ENCODE peak calls at places on chromosomes 1 and 21, in nine cellular contexts. C, M, S, X, Y, T, V, B and L are unnamed samples. For H3K4me1, the result is how much of the 10 kb centered on the place peaks cover.

GRCh38 chr1:51973587-51974474 is 16.7 kb downstream of the RAB3B start:
- DNase-seq in C (no peak), M (no peak), S (no peak), X (no peak), Y (no peak), T (no peak), V (no peak), B (no peak), L (no peak)

GRCh38 chr1:89758127-89758526 is 62.7 kb upstream of the LRRC8D start:
- DNase-seq in C (no peak), M (no peak), S (no peak), X (no peak), Y (no peak), T (no peak), V (no peak), B (no peak), L (no peak)

GRCh38 chr21:37128069-37128468 is 55.0 kb downstream of the TTC3 start:
- DNase-seq in C (peak), M (no peak), S (no peak), X (no peak), Y (no peak), T (peak), V (no peak), B (no peak), L (no peak)

GRCh38 chr1:38608202-38608864 is 251.2 kb downstream of the RRAGC start:
- DNase-seq in C (no peak), M (peak), S (peak), X (no peak), Y (no peak), T (no peak), V (no peak), B (no peak), L (no peak)

GRCh38 chr1:1137256-1138045 is 21.6 kb upstream of the C1orf159 start:
- DNase-seq in C (no peak), M (no peak), S (no peak), X (no peak), Y (no peak), T (no peak), V (no peak), B (no peak), L (no peak)

GRCh38 chr1:7710859-7711258 is 60.2 kb upstream of the VAMP3 start:
- DNase-seq in C (no peak), M (no peak), S (no peak), X (no peak), Y (no peak), T (no peak), V (no peak), B (no peak), L (no peak)

GRCh38 chr21:25563399-25564116 is 43.7 kb downstream of the MRPL39 start:
- DNase-seq in C (no peak), M (no peak), S (no peak), X (no peak), Y (no peak), T (no peak), V (no peak), B (no peak), L (no peak)

GRCh38 chr1:119675349-119676343 is 27.6 kb upstream of the ZNF697 start:
- DNase-seq in C (peak), M (peak), S (peak), X (peak), Y (peak), T (peak), V (peak), B (peak), L (peak)

GRCh38 chr1:111030590-111030989 is 66.9 kb upstream of the LRIF1 start:
- DNase-seq in C (peak), M (peak), S (peak), X (peak), Y (no peak), T (peak), V (peak), B (no peak), L (peak)

GRCh38 chr21:27219068-27219467 is 252.2 kb upstream of the ADAMTS5 start:
- DNase-seq in C (no peak), M (no peak), S (no peak), X (no peak), Y (no peak), T (peak), V (no peak), B (no peak), L (peak)

DNA sequence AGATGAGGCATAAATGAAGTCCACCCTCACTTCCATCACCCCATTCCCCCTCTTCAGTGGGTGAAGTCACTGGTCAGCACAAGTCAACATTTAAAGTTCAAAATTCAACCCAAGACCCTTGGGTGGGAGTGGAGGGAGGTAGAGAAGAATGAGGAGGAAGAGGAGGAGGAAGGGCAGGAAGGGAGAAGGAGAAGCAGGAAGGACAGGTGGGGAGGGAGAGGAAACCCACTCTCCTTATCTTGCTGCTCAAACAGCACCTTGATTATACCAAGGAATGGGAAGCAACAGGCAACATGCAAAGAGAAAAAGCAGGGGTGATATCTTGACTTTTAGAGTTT is 4.0 kb upstream of the BTG2 start:
- DNase-seq in C (no peak), M (no peak), S (no peak), X (no peak), Y (no peak), T (no peak), V (no peak), B (no peak), L (no peak)
- H3K27ac ChIP-seq in C (no peak), M (no peak), S (no peak), X (no peak), Y (no peak), T (no peak), V (no peak), B (no peak), L (no peak)

GRCh38 chr1:167638064-167638463 is 8.0 kb downstream of the RCSD1 start:
- DNase-seq in C (no peak), M (no peak), S (no peak), X (no peak), Y (no peak), T (peak), V (no peak), B (no peak), L (no peak)

GRCh38 chr1:167634435-167634834 is 4.4 kb downstream of the RCSD1 start:
- DNase-seq in C (no peak), M (no peak), S (no peak), X (no peak), Y (no peak), T (no peak), V (no peak), B (no peak), L (no peak)

GRCh38 chr1:167633258-167633944 is 3.4 kb downstream of the RCSD1 start:
- DNase-seq in C (no peak), M (no peak), S (no peak), X (no peak), Y (no peak), T (no peak), V (no peak), B (no peak), L (no peak)

GRCh38 chr1:167635941-167636340 is 5.9 kb downstream of the RCSD1 start:
- DNase-seq in C (no peak), M (no peak), S (no peak), X (no peak), Y (no peak), T (no peak), V (no peak), B (no peak), L (no peak)

DNA sequence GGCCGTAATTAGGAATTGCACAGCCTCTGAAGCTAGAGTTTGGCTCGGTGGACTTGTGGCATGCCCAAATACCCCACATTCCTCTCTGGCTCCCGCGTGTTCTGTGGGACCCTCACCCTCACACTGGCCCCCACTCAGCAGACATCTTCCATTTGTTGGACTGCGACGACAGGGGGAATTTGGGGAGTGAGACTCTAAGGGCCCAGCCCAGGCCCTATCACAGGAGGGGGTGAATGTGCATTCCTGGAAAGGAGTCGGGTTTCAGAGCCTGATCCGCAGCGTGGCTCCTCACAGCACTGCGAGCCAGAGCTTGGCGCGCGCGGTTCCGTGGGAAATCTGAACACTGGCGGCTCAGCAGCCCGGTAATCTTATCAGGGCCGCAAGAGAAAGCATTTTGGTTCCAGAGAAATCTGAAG is 5.2 kb downstream of the RCSD1 start:
- DNase-seq in C (no peak), M (peak), S (peak), X (no peak), Y (peak), T (no peak), V (no peak), B (peak), L (no peak)
- H3K4me1 ChIP-seq in C (under half), M (under half), S (under half), X (under half), Y (half or more), T (under half), V (under half), B (half or more), L (under half)

DNA sequence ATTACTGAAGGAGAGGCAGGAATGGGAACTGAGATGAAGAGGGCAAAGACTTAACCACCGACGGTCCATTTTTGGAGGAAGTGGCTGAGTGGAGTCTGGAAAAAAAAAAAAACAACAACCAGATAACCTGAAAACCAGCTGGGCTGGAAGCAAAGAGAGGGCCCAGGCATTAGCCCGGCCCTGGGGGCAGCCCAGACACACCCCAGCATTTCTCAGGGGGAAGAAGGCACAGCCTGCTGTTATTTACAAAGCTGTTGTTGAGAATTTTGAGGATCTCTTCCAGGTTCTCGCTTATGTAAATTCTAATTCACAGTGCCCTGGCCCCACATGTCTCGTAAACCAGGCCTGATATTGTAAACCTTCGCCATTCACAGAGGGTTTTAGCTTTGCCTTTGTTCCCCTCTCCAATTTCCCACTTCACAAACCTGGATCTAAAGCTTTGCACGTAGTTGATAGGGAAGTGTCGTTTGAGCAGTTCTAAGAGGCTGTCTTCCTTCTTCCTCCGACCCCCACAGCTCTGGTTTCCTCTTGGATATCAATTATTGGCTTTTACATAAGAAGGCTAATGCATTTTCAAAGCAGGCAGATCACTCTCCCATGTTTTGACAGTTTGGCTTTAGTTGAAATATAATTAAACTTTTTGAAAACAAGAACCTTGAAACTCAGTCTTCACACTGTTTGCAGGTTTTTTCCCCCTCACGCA is 161.8 kb upstream of the IRF2BP2 start:
- DNase-seq in C (peak), M (peak), S (no peak), X (no peak), Y (no peak), T (no peak), V (no peak), B (no peak), L (no peak)
- H3K27ac ChIP-seq in C (peak), M (peak), S (peak), X (peak), Y (peak), T (peak), V (peak), B (peak), L (peak)

DNA sequence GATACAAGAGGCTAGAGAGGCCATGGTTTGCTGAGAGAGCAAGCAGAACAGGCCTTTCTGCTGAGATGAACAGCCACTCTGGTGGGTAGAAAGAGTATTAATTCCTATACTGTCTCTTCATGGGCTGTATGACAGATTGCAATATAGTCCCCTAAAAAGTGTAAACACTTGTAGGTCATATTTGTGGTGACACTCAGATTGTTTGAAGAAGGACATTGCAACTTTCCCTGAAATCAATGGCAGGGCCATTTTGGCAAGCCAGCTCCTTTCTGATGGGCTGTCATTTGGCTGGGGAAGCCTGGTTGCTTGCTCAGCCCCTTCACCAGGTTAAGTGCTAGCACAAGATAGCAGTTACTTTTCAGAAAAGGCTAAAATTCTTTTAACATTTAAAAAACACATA is 27.5 kb downstream of the RAB4A start:
- DNase-seq in C (no peak), M (no peak), S (no peak), X (no peak), Y (no peak), T (no peak), V (no peak), B (no peak), L (no peak)
- H3K4me1 ChIP-seq in C (under half), M (under half), S (under half), X (under half), Y (under half), T (under half), V (under half), B (under half), L (under half)

GRCh38 chr1:223444411-223444810 is 51.2 kb downstream of the CCDC185 start:
- DNase-seq in C (no peak), M (no peak), S (no peak), X (no peak), Y (no peak), T (no peak), V (no peak), B (no peak), L (no peak)
- H3K27ac ChIP-seq in C (no peak), M (no peak), S (no peak), X (no peak), Y (no peak), T (no peak), V (no peak), B (no peak), L (no peak)

DNA sequence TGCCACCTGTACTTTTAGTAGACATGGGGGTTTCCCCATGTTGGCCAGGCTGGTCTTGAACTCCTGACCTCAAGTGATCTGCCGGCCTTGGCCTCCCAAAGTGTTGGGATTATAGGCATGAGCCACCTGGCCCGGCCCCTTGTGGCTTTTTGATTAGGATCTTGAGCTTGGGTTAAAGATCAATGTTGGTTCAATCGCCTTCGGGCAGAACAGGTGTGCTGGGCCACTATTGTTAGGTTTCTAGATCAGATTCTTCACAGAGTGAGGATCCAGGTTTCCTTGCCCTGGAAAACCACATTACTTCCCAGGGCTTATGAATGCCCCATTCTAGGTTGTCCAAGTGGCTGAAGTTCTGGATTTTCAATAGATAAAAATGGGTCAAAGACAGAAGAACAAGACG is 6.1 kb downstream of the ETV3 start:
- DNase-seq in C (peak), M (no peak), S (no peak), X (no peak), Y (no peak), T (no peak), V (no peak), B (no peak), L (no peak)
- H3K4me1 ChIP-seq in C (half or more), M (under half), S (under half), X (under half), Y (under half), T (under half), V (under half), B (under half), L (under half)

DNA sequence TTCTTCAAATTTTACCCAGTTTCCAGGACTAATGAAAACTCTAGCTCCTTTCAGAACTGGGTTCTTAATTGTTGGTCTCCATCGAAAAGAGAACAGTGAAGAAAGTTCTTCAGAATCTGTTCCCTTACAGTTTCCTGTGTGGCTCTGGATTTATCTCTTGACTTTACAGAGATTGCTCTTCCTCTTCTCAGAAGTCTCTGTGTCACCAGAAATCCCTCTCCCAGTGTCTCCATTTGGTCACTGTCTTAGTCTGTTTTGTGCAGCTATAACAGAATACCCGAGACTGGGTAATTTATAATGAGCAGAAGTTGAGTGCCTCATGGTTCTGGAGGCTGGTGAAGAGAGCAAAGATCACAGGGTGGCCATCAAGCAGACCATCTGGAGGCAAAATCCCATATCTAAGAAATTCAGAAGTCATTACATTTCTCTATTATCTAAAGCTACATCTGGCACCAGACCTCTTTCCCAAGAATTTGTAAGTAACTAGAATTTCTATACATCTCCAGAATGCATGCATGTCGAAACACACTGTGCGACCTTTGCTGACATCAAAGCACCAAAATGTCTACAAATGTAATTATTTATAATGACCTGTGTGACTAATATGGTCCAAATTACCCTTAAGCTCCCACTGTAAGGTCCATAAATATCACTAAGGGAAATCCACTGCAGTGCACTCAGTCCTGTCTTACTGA is 65.4 kb upstream of the KRTAP19-8 start:
- DNase-seq in C (no peak), M (no peak), S (no peak), X (no peak), Y (no peak), T (no peak), V (peak), B (no peak), L (no peak)
- H3K27ac ChIP-seq in C (no peak), M (no peak), S (peak), X (no peak), Y (no peak), T (no peak), V (no peak), B (no peak), L (no peak)

GRCh38 chr1:167641786-167642500 is 11.9 kb downstream of the RCSD1 start:
- DNase-seq in C (no peak), M (peak), S (no peak), X (no peak), Y (no peak), T (no peak), V (no peak), B (no peak), L (no peak)

GRCh38 chr1:167643471-167643870 is 13.4 kb downstream of the RCSD1 start:
- DNase-seq in C (no peak), M (no peak), S (no peak), X (no peak), Y (no peak), T (no peak), V (no peak), B (no peak), L (no peak)

GRCh38 chr1:167642501-167642826 is 12.4 kb downstream of the RCSD1 start:
- DNase-seq in C (no peak), M (no peak), S (no peak), X (no peak), Y (no peak), T (no peak), V (no peak), B (no peak), L (no peak)

GRCh38 chr1:167644551-167644950 is 14.5 kb downstream of the RCSD1 start:
- DNase-seq in C (no peak), M (peak), S (no peak), X (no peak), Y (no peak), T (no peak), V (no peak), B (no peak), L (no peak)

DNA sequence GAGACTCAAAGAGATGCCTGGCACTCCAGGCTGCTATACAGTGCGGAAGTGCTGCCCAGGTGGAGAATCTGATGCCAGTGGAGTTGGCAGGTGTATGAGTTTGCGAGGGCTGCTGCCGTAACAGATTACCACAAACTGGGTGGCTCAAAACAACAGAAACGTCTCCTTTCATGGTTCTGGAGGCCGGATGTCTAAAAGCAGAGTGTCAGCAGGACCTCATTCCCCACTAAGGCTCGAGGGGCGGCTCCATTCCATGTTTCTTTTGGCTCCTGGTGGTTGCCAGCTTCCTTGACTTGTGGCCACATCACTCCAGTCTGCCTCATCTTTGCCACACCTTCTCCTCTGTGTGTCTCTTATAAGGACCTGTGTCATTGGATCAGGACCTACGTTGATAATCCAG is 10.0 kb downstream of the RCSD1 start:
- DNase-seq in C (no peak), M (no peak), S (no peak), X (no peak), Y (no peak), T (no peak), V (no peak), B (no peak), L (no peak)
- H3K4me1 ChIP-seq in C (under half), M (under half), S (under half), X (under half), Y (half or more), T (under half), V (under half), B (half or more), L (under half)